ENCODE peak calls at places on chromosomes 4 and X, in eight cellular contexts. One of them, this sample, is unnamed. For H3K4me1, the result is how much of the 10 kb centered on the place peaks cover.

GRCh38 chrX:132444936-132445335 is 43.9 kb downstream of the MBNL3 start:
- DNase-seq in CD8-positive, alpha-beta T cell: no peak
- DNase-seq in left lung: no peak
- DNase-seq in heart right ventricle: no peak
- DNase-seq in fibroblast of lung: no peak
- DNase-seq in esophagus squamous epithelium: no peak
- DNase-seq in right cardiac atrium: no peak
- DNase-seq in HepG2: no peak
- DNase-seq in this sample: no peak

GRCh38 chr4:48693856-48694574 is 86.1 kb downstream of the FRYL start:
- DNase-seq in CD8-positive, alpha-beta T cell: no peak
- DNase-seq in left lung: no peak
- DNase-seq in heart right ventricle: no peak
- DNase-seq in fibroblast of lung: no peak
- DNase-seq in esophagus squamous epithelium: no peak
- DNase-seq in right cardiac atrium: no peak
- DNase-seq in HepG2: no peak
- DNase-seq in this sample: no peak

GRCh38 chr4:20662851-20663250 is 37.4 kb upstream of the PACRGL start:
- DNase-seq in CD8-positive, alpha-beta T cell: no peak
- DNase-seq in left lung: no peak
- DNase-seq in heart right ventricle: no peak
- DNase-seq in fibroblast of lung: no peak
- DNase-seq in esophagus squamous epithelium: no peak
- DNase-seq in right cardiac atrium: no peak
- DNase-seq in HepG2: no peak
- DNase-seq in this sample: no peak

GRCh38 chr4:5785806-5786680 is 75.0 kb downstream of the EVC start:
- DNase-seq in CD8-positive, alpha-beta T cell: peak
- DNase-seq in left lung: no peak
- DNase-seq in heart right ventricle: no peak
- DNase-seq in fibroblast of lung: peak
- DNase-seq in esophagus squamous epithelium: no peak
- DNase-seq in right cardiac atrium: no peak
- DNase-seq in HepG2: no peak
- DNase-seq in this sample: no peak

GRCh38 chr4:163167333-163167626 is 590 bp upstream of the NAF1 start:
- DNase-seq in CD8-positive, alpha-beta T cell: no peak
- DNase-seq in left lung: no peak
- DNase-seq in heart right ventricle: no peak
- DNase-seq in fibroblast of lung: peak
- DNase-seq in esophagus squamous epithelium: no peak
- DNase-seq in right cardiac atrium: no peak
- DNase-seq in HepG2: no peak
- DNase-seq in this sample: no peak

GRCh38 chr4:157806176-157806575 is 366.6 kb downstream of the GASK1B start:
- DNase-seq in CD8-positive, alpha-beta T cell: no peak
- DNase-seq in left lung: no peak
- DNase-seq in heart right ventricle: no peak
- DNase-seq in fibroblast of lung: no peak
- DNase-seq in esophagus squamous epithelium: no peak
- DNase-seq in right cardiac atrium: no peak
- DNase-seq in HepG2: no peak
- DNase-seq in this sample: no peak

GRCh38 chr4:70721747-70722146 is at the start of gene RUFY3:
- DNase-seq in CD8-positive, alpha-beta T cell: no peak
- DNase-seq in left lung: no peak
- DNase-seq in heart right ventricle: no peak
- DNase-seq in fibroblast of lung: peak
- DNase-seq in esophagus squamous epithelium: no peak
- DNase-seq in right cardiac atrium: no peak
- DNase-seq in HepG2: no peak
- DNase-seq in this sample: no peak

GRCh38 chrX:150635952-150636351 is 57.2 kb upstream of the MTMR1 start:
- DNase-seq in CD8-positive, alpha-beta T cell: no peak
- DNase-seq in left lung: no peak
- DNase-seq in heart right ventricle: no peak
- DNase-seq in fibroblast of lung: peak
- DNase-seq in esophagus squamous epithelium: no peak
- DNase-seq in right cardiac atrium: no peak
- DNase-seq in HepG2: no peak
- DNase-seq in this sample: no peak

GRCh38 chrX:41653125-41653524 is 35.6 kb upstream of the GPR34 start:
- DNase-seq in CD8-positive, alpha-beta T cell: no peak
- DNase-seq in left lung: no peak
- DNase-seq in heart right ventricle: no peak
- DNase-seq in fibroblast of lung: no peak
- DNase-seq in esophagus squamous epithelium: no peak
- DNase-seq in right cardiac atrium: no peak
- DNase-seq in HepG2: no peak
- DNase-seq in this sample: no peak

GRCh38 chr4:83378426-83378825 is 43.8 kb upstream of the HPSE start:
- DNase-seq in CD8-positive, alpha-beta T cell: no peak
- DNase-seq in left lung: no peak
- DNase-seq in heart right ventricle: no peak
- DNase-seq in fibroblast of lung: no peak
- DNase-seq in esophagus squamous epithelium: no peak
- DNase-seq in right cardiac atrium: no peak
- DNase-seq in HepG2: no peak
- DNase-seq in this sample: peak

GRCh38 chrX:45351478-45351877 is 150.8 kb upstream of the DIPK2B start:
- DNase-seq in CD8-positive, alpha-beta T cell: no peak
- DNase-seq in left lung: no peak
- DNase-seq in heart right ventricle: no peak
- DNase-seq in fibroblast of lung: peak
- DNase-seq in esophagus squamous epithelium: no peak
- DNase-seq in right cardiac atrium: no peak
- DNase-seq in HepG2: no peak
- DNase-seq in this sample: no peak

GRCh38 chr4:33715996-33716395 is 2528.3 kb downstream of the ARAP2 start:
- DNase-seq in CD8-positive, alpha-beta T cell: no peak
- DNase-seq in left lung: no peak
- DNase-seq in heart right ventricle: no peak
- DNase-seq in fibroblast of lung: peak
- DNase-seq in esophagus squamous epithelium: no peak
- DNase-seq in right cardiac atrium: no peak
- DNase-seq in HepG2: no peak
- DNase-seq in this sample: no peak

GRCh38 chrX:46722742-46723568 is 36.0 kb downstream of the SLC9A7 start:
- DNase-seq in CD8-positive, alpha-beta T cell: no peak
- DNase-seq in left lung: no peak
- DNase-seq in heart right ventricle: no peak
- DNase-seq in fibroblast of lung: peak
- DNase-seq in esophagus squamous epithelium: no peak
- DNase-seq in right cardiac atrium: no peak
- DNase-seq in HepG2: no peak
- DNase-seq in this sample: no peak
- H3K27ac ChIP-seq in CD8-positive, alpha-beta T cell: no peak
- H3K27ac ChIP-seq in left lung: no peak
- H3K27ac ChIP-seq in heart right ventricle: no peak
- H3K27ac ChIP-seq in fibroblast of lung: no peak
- H3K27ac ChIP-seq in esophagus squamous epithelium: peak
- H3K27ac ChIP-seq in right cardiac atrium: no peak
- H3K27ac ChIP-seq in HepG2: no peak
- H3K27ac ChIP-seq in this sample: no peak

GRCh38 chrX:48919947-48920712 is 1.3 kb upstream of the PIM2 start:
- DNase-seq in CD8-positive, alpha-beta T cell: no peak
- DNase-seq in left lung: no peak
- DNase-seq in heart right ventricle: no peak
- DNase-seq in fibroblast of lung: no peak
- DNase-seq in esophagus squamous epithelium: no peak
- DNase-seq in right cardiac atrium: no peak
- DNase-seq in HepG2: no peak
- DNase-seq in this sample: peak
- H3K4me3 ChIP-seq in CD8-positive, alpha-beta T cell: peak
- H3K4me3 ChIP-seq in left lung: no peak
- H3K4me3 ChIP-seq in heart right ventricle: no peak
- H3K4me3 ChIP-seq in fibroblast of lung: no peak
- H3K4me3 ChIP-seq in esophagus squamous epithelium: peak
- H3K4me3 ChIP-seq in right cardiac atrium: no peak
- H3K4me3 ChIP-seq in HepG2: no peak
- H3K4me3 ChIP-seq in this sample: peak

DNA sequence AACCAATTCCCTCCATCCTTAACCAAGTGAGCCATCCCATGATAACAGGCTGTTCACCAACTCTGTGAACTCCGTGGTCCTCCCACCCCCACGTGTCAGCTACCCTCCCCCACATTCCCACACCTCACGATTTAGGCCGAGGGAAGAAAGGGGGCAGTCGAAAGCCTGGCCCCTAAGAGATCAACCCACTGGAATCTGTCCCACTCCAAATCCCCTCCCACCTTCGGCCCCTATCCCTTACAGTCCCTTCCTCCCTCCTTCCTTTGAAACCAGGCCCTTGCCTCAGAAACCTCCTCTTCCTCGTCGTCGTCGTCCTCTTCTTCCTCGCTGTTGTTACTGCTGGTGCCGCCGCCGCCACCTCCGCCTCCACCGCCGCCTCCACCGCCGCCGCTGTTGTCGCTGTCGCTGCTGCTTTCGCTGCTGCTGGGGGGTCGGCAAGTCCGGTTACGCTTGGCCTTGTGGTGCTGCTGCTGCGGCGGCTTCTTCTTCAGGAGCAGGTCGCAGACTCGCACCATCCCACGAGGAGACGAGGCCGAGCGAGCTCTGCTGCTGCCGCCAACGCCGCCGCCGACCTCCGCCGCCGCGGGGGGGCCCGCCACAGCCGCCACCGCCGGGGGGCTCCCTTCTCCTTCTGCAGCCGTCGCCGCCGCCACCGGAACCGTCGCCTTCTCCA is 467 bp downstream of the ANKRD17 start:
- DNase-seq in CD8-positive, alpha-beta T cell: no peak
- DNase-seq in left lung: no peak
- DNase-seq in heart right ventricle: no peak
- DNase-seq in fibroblast of lung: peak
- DNase-seq in esophagus squamous epithelium: no peak
- DNase-seq in right cardiac atrium: peak
- DNase-seq in HepG2: peak
- DNase-seq in this sample: no peak
- H3K4me1 ChIP-seq in CD8-positive, alpha-beta T cell: under half
- H3K4me1 ChIP-seq in left lung: half or more
- H3K4me1 ChIP-seq in heart right ventricle: under half
- H3K4me1 ChIP-seq in fibroblast of lung: under half
- H3K4me1 ChIP-seq in esophagus squamous epithelium: under half
- H3K4me1 ChIP-seq in right cardiac atrium: under half
- H3K4me1 ChIP-seq in HepG2: half or more
- H3K4me1 ChIP-seq in this sample: half or more

GRCh38 chrX:54640721-54641120 is 110.7 kb downstream of the GNL3L start:
- DNase-seq in CD8-positive, alpha-beta T cell: no peak
- DNase-seq in left lung: no peak
- DNase-seq in heart right ventricle: no peak
- DNase-seq in fibroblast of lung: peak
- DNase-seq in esophagus squamous epithelium: no peak
- DNase-seq in right cardiac atrium: no peak
- DNase-seq in HepG2: peak
- DNase-seq in this sample: no peak
- H3K27ac ChIP-seq in CD8-positive, alpha-beta T cell: no peak
- H3K27ac ChIP-seq in left lung: no peak
- H3K27ac ChIP-seq in heart right ventricle: peak
- H3K27ac ChIP-seq in fibroblast of lung: no peak
- H3K27ac ChIP-seq in esophagus squamous epithelium: peak
- H3K27ac ChIP-seq in right cardiac atrium: peak
- H3K27ac ChIP-seq in HepG2: peak
- H3K27ac ChIP-seq in this sample: peak

DNA sequence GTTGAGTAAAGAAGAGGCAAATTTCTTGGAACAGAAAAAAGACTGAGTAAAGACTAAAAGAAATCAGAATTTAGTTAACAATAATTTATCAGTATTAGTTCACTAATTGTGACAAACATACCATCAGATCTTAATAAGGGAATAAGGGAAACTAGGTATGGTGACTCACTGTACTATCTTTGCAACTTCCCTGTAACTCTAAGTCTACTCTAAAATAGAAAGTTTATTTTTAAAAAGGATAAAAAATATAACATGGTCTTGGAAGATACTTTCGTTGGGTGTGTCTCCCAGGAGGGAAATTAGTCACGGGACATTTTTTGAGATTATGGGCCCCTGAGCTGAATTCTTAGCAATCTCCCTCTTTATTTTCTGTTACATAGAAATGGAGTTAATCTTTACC is 97.3 kb downstream of the EMCN start:
- DNase-seq in CD8-positive, alpha-beta T cell: no peak
- DNase-seq in left lung: no peak
- DNase-seq in heart right ventricle: no peak
- DNase-seq in fibroblast of lung: no peak
- DNase-seq in esophagus squamous epithelium: no peak
- DNase-seq in right cardiac atrium: no peak
- DNase-seq in HepG2: no peak
- DNase-seq in this sample: no peak
- H3K4me3 ChIP-seq in CD8-positive, alpha-beta T cell: no peak
- H3K4me3 ChIP-seq in left lung: no peak
- H3K4me3 ChIP-seq in heart right ventricle: no peak
- H3K4me3 ChIP-seq in fibroblast of lung: no peak
- H3K4me3 ChIP-seq in esophagus squamous epithelium: no peak
- H3K4me3 ChIP-seq in right cardiac atrium: no peak
- H3K4me3 ChIP-seq in HepG2: no peak
- H3K4me3 ChIP-seq in this sample: no peak

DNA sequence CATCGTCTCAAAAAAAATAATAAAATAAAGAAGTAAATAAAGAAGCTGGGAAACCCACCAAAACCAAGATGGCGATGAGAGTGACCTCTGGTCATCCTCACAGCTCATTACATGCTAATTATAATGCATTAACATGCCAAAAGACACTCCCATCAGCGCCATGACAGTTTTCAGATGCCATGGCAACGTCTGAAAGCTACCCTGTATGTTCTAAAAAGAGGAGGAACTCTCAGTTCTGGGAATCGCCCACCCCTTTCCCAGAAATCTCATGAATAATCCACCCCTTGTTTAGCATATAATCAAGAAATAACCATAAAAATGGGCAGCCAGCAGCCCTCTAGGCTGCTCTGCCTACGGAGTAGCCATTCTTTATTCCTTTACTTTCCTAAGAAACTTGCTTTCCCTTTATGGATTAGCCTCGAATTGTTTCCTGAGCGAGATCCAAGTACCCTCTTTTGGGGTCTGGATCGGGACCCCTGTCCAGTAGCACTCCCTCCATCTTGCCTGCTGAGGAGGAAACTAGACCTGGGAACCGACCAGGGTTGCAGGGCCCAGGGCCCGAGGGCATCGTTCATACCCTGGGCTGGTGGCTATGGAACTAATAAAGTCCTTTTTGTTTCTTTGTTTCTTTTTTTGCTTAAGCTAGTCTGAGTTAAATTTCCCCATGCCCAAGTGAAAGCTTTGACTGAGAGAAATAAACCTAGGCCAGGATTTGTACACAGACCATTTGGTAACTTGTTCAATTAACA is 30.9 kb downstream of the HTT-AS start:
- DNase-seq in CD8-positive, alpha-beta T cell: no peak
- DNase-seq in left lung: no peak
- DNase-seq in heart right ventricle: no peak
- DNase-seq in fibroblast of lung: no peak
- DNase-seq in esophagus squamous epithelium: no peak
- DNase-seq in right cardiac atrium: no peak
- DNase-seq in HepG2: no peak
- DNase-seq in this sample: no peak
- H3K4me1 ChIP-seq in CD8-positive, alpha-beta T cell: under half
- H3K4me1 ChIP-seq in left lung: half or more
- H3K4me1 ChIP-seq in heart right ventricle: under half
- H3K4me1 ChIP-seq in fibroblast of lung: under half
- H3K4me1 ChIP-seq in esophagus squamous epithelium: under half
- H3K4me1 ChIP-seq in right cardiac atrium: under half
- H3K4me1 ChIP-seq in HepG2: half or more
- H3K4me1 ChIP-seq in this sample: under half

GRCh38 chr4:38314663-38315062 is 349.3 kb upstream of the KLF3 start:
- DNase-seq in CD8-positive, alpha-beta T cell: no peak
- DNase-seq in left lung: no peak
- DNase-seq in heart right ventricle: no peak
- DNase-seq in fibroblast of lung: no peak
- DNase-seq in esophagus squamous epithelium: no peak
- DNase-seq in right cardiac atrium: no peak
- DNase-seq in HepG2: peak
- DNase-seq in this sample: no peak
- H3K27ac ChIP-seq in CD8-positive, alpha-beta T cell: no peak
- H3K27ac ChIP-seq in left lung: no peak
- H3K27ac ChIP-seq in heart right ventricle: no peak
- H3K27ac ChIP-seq in fibroblast of lung: no peak
- H3K27ac ChIP-seq in esophagus squamous epithelium: peak
- H3K27ac ChIP-seq in right cardiac atrium: no peak
- H3K27ac ChIP-seq in HepG2: no peak
- H3K27ac ChIP-seq in this sample: no peak